ENCODE peak calls at places on chromosome 20, in five cellular contexts. One of them, this sample, is unnamed. For H3K36me3, the result is how much of the 10 kb centered on the place peaks cover.

GRCh38 chr20:856361-856775 is 22.9 kb downstream of the FAM110A start:
- DNase-seq in PC-3: peak
- DNase-seq in psoas muscle: no peak
- DNase-seq in suprapubic skin: no peak
- DNase-seq in neuronal stem cell: no peak
- DNase-seq in this sample: peak

GRCh38 chr20:15756001-15756400 is 817.2 kb downstream of the KIF16B start:
- DNase-seq in PC-3: no peak
- DNase-seq in psoas muscle: no peak
- DNase-seq in suprapubic skin: no peak
- DNase-seq in neuronal stem cell: no peak
- DNase-seq in this sample: no peak

GRCh38 chr20:51156796-51157119 is 133.9 kb upstream of the KCNG1 start:
- DNase-seq in PC-3: no peak
- DNase-seq in psoas muscle: no peak
- DNase-seq in suprapubic skin: no peak
- DNase-seq in neuronal stem cell: no peak
- DNase-seq in this sample: no peak

GRCh38 chr20:20089018-20089417 is 36.7 kb downstream of the CFAP61 start:
- DNase-seq in PC-3: no peak
- DNase-seq in psoas muscle: no peak
- DNase-seq in suprapubic skin: no peak
- DNase-seq in neuronal stem cell: no peak
- DNase-seq in this sample: no peak

GRCh38 chr20:39112196-39112743 is 150.1 kb downstream of the DHX35 start:
- DNase-seq in PC-3: peak
- DNase-seq in psoas muscle: no peak
- DNase-seq in suprapubic skin: no peak
- DNase-seq in neuronal stem cell: peak
- DNase-seq in this sample: no peak

GRCh38 chr20:37335642-37336368 is 10.1 kb upstream of the SRC start:
- DNase-seq in PC-3: peak
- DNase-seq in psoas muscle: no peak
- DNase-seq in suprapubic skin: no peak
- DNase-seq in neuronal stem cell: no peak
- DNase-seq in this sample: no peak

GRCh38 chr20:51569815-51570741 is 27.6 kb upstream of the NFATC2 start:
- DNase-seq in PC-3: peak
- DNase-seq in psoas muscle: peak
- DNase-seq in suprapubic skin: no peak
- DNase-seq in neuronal stem cell: no peak
- DNase-seq in this sample: no peak

GRCh38 chr20:50438986-50439407 is 71.2 kb upstream of the PTPN1 start:
- DNase-seq in PC-3: peak
- DNase-seq in psoas muscle: no peak
- DNase-seq in suprapubic skin: no peak
- DNase-seq in neuronal stem cell: no peak
- DNase-seq in this sample: no peak

GRCh38 chr20:50295762-50296449 is 105.3 kb downstream of the CEBPB start:
- DNase-seq in PC-3: no peak
- DNase-seq in psoas muscle: peak
- DNase-seq in suprapubic skin: no peak
- DNase-seq in neuronal stem cell: no peak
- DNase-seq in this sample: no peak

GRCh38 chr20:51156041-51156795 is 133.3 kb upstream of the KCNG1 start:
- DNase-seq in PC-3: no peak
- DNase-seq in psoas muscle: no peak
- DNase-seq in suprapubic skin: no peak
- DNase-seq in neuronal stem cell: no peak
- DNase-seq in this sample: no peak

GRCh38 chr20:14512856-14513255 is 175.4 kb upstream of the FLRT3 start:
- DNase-seq in PC-3: peak
- DNase-seq in psoas muscle: no peak
- DNase-seq in suprapubic skin: no peak
- DNase-seq in neuronal stem cell: no peak
- DNase-seq in this sample: no peak

GRCh38 chr20:51462566-51463276 is 79.8 kb downstream of the NFATC2 start:
- DNase-seq in PC-3: no peak
- DNase-seq in psoas muscle: peak
- DNase-seq in suprapubic skin: peak
- DNase-seq in neuronal stem cell: no peak
- DNase-seq in this sample: no peak

GRCh38 chr20:53434662-53435061 is 159.0 kb downstream of the ZNF217 start:
- DNase-seq in PC-3: no peak
- DNase-seq in psoas muscle: no peak
- DNase-seq in suprapubic skin: no peak
- DNase-seq in neuronal stem cell: no peak
- DNase-seq in this sample: no peak

GRCh38 chr20:37416202-37417145 is 70.5 kb downstream of the SRC start:
- DNase-seq in PC-3: no peak
- DNase-seq in psoas muscle: no peak
- DNase-seq in suprapubic skin: no peak
- DNase-seq in neuronal stem cell: no peak
- DNase-seq in this sample: no peak

GRCh38 chr20:38997622-38998021 is 35.5 kb downstream of the DHX35 start:
- DNase-seq in PC-3: no peak
- DNase-seq in psoas muscle: no peak
- DNase-seq in suprapubic skin: no peak
- DNase-seq in neuronal stem cell: no peak
- DNase-seq in this sample: no peak

GRCh38 chr20:32979201-32979998 is 24.8 kb downstream of the SUN5 start:
- DNase-seq in PC-3: no peak
- DNase-seq in psoas muscle: no peak
- DNase-seq in suprapubic skin: peak
- DNase-seq in neuronal stem cell: no peak
- DNase-seq in this sample: no peak

GRCh38 chr20:52943185-52943841 is 28.8 kb upstream of the TSHZ2 start:
- DNase-seq in PC-3: peak
- DNase-seq in psoas muscle: no peak
- DNase-seq in suprapubic skin: no peak
- DNase-seq in neuronal stem cell: no peak
- DNase-seq in this sample: no peak

GRCh38 chr20:949717-950116 is 33.6 kb upstream of the ANGPT4 start:
- DNase-seq in PC-3: no peak
- DNase-seq in psoas muscle: no peak
- DNase-seq in suprapubic skin: no peak
- DNase-seq in neuronal stem cell: no peak
- DNase-seq in this sample: no peak

GRCh38 chr20:41619360-41620115 is 1.4 kb upstream of the CHD6 start:
- DNase-seq in PC-3: no peak
- DNase-seq in psoas muscle: no peak
- DNase-seq in suprapubic skin: no peak
- DNase-seq in neuronal stem cell: no peak
- DNase-seq in this sample: no peak
- H3K36me3 ChIP-seq in PC-3: under half
- H3K36me3 ChIP-seq in psoas muscle: under half
- H3K36me3 ChIP-seq in suprapubic skin: under half
- H3K36me3 ChIP-seq in neuronal stem cell: under half
- H3K36me3 ChIP-seq in this sample: under half

GRCh38 chr20:2865101-2865500 is 8.2 kb upstream of the PTPRA start:
- DNase-seq in PC-3: no peak
- DNase-seq in psoas muscle: no peak
- DNase-seq in suprapubic skin: no peak
- DNase-seq in neuronal stem cell: no peak
- DNase-seq in this sample: no peak
- H3K36me3 ChIP-seq in PC-3: under half
- H3K36me3 ChIP-seq in psoas muscle: half or more
- H3K36me3 ChIP-seq in suprapubic skin: half or more
- H3K36me3 ChIP-seq in neuronal stem cell: under half
- H3K36me3 ChIP-seq in this sample: under half

DNA sequence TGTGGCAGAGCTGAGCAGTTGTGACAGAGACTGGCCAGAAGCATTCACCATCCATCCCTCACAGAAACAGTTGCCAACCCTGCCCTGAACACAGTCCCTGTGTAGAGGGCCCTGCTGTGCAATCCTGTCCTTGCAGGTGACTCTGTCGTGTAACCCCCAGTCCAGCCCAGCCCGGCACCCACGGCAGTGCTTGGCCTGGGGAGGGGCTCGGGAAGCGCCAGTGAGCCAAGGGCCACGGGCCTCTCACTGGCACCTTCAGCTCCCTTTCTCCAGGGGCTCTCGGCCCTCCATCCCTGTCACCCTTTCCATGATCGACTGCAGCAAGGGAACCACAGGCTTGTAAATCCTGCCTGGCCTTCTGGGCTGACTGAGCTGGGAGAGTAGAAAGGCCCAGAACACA is 53.0 kb downstream of the RRBP1 start:
- DNase-seq in PC-3: no peak
- DNase-seq in psoas muscle: no peak
- DNase-seq in suprapubic skin: no peak
- DNase-seq in neuronal stem cell: no peak
- DNase-seq in this sample: no peak
- H3K36me3 ChIP-seq in PC-3: half or more
- H3K36me3 ChIP-seq in psoas muscle: half or more
- H3K36me3 ChIP-seq in suprapubic skin: half or more
- H3K36me3 ChIP-seq in neuronal stem cell: under half
- H3K36me3 ChIP-seq in this sample: under half

GRCh38 chr20:57409672-57410397 is 18.6 kb downstream of the RBM38 start:
- DNase-seq in PC-3: no peak
- DNase-seq in psoas muscle: peak
- DNase-seq in suprapubic skin: no peak
- DNase-seq in neuronal stem cell: no peak
- DNase-seq in this sample: no peak

GRCh38 chr20:57410398-57411323 is 19.5 kb downstream of the RBM38 start:
- DNase-seq in PC-3: no peak
- DNase-seq in psoas muscle: peak
- DNase-seq in suprapubic skin: no peak
- DNase-seq in neuronal stem cell: no peak
- DNase-seq in this sample: no peak

GRCh38 chr20:57408536-57409233 is 17.5 kb downstream of the RBM38 start:
- DNase-seq in PC-3: no peak
- DNase-seq in psoas muscle: no peak
- DNase-seq in suprapubic skin: no peak
- DNase-seq in neuronal stem cell: no peak
- DNase-seq in this sample: no peak

GRCh38 chr20:57408131-57408530 is 16.9 kb downstream of the RBM38 start:
- DNase-seq in PC-3: no peak
- DNase-seq in psoas muscle: peak
- DNase-seq in suprapubic skin: no peak
- DNase-seq in neuronal stem cell: no peak
- DNase-seq in this sample: no peak

DNA sequence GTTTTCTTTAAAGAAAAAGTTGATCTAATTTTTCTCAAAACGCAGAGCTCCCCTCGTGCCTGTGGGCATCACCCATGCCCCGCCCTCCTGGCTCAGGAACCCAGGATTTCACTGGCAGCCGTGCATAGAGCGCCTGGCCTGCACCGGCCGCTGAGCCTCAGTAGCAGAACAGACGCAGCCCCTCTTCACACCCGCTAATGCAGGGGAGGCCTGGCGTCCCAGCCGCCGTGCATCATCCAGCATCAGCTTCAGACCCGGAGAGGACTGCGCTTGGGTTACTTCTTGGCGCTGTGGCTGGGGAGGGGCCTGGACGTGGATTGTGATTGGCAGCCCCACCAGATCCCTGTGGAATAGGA is 18.1 kb downstream of the RBM38 start:
- DNase-seq in PC-3: no peak
- DNase-seq in psoas muscle: peak
- DNase-seq in suprapubic skin: no peak
- DNase-seq in neuronal stem cell: no peak
- DNase-seq in this sample: no peak
- H3K36me3 ChIP-seq in PC-3: under half
- H3K36me3 ChIP-seq in psoas muscle: half or more
- H3K36me3 ChIP-seq in suprapubic skin: under half
- H3K36me3 ChIP-seq in neuronal stem cell: under half
- H3K36me3 ChIP-seq in this sample: half or more

DNA sequence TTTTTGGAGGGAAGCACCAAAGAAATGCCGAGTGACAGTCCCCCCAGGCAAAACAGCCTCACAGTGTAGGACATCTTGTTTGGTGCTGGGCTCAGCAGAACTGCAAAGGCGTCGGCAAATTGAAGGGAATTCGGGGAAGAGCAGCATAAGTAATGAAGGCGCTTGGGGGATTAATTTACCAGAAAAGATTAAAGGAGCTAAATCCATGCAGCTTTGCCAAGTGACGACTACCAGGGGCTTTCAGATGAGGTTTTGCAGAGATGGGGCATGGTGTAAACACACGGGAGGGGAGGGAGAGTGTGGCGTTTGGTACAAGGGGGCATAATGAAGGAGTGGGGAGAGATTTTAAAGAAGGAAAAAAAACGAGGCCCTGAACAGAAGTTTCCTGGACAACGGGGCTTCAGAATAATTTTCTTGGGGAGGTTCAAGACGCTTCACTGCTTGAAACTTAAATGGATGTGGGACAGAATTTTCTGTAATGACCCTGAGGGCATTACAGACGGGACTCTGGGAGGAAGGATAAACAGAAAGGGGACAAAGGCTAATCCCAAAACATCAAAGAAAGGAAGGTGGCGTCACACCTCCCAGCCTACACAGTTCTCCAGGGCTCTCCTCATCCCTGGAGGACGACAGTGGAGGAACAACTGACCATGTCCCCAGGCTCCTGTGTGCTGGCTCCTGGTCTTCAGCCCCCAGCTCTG is 45.4 kb upstream of the CDH22 start:
- DNase-seq in PC-3: no peak
- DNase-seq in psoas muscle: no peak
- DNase-seq in suprapubic skin: no peak
- DNase-seq in neuronal stem cell: no peak
- DNase-seq in this sample: no peak
- H3K36me3 ChIP-seq in PC-3: under half
- H3K36me3 ChIP-seq in psoas muscle: half or more
- H3K36me3 ChIP-seq in suprapubic skin: half or more
- H3K36me3 ChIP-seq in neuronal stem cell: under half
- H3K36me3 ChIP-seq in this sample: half or more

DNA sequence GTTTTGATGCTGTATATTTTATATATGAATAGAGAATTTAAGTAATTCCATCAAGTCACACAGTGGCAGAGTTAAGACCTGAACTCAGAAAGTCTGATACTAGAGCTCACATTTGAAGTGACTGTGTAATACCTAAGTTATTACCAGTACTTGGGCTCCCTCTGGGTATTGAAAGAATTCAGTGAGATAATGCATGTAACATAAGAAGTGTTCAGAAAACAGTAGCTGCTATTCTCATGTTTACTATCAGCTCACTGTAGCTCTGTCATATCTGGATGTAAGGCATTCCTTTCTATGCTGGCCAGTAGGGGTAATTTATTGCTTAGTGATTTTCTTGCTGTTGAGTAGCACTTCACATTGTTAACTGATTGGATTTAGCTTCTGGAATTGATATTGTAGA is 44.6 kb downstream of the NKX2-4 start:
- DNase-seq in PC-3: peak
- DNase-seq in psoas muscle: no peak
- DNase-seq in suprapubic skin: no peak
- DNase-seq in neuronal stem cell: no peak
- DNase-seq in this sample: no peak
- H3K36me3 ChIP-seq in PC-3: under half
- H3K36me3 ChIP-seq in psoas muscle: half or more
- H3K36me3 ChIP-seq in suprapubic skin: half or more
- H3K36me3 ChIP-seq in neuronal stem cell: under half
- H3K36me3 ChIP-seq in this sample: under half

This sample was measured in CD4-positive, alpha-beta memory T cell.